ENCODE peak calls at places on chromosome X, in eight cellular contexts. One of them, this sample, is unnamed.
A peak's percentile ranks its signal among the peaks of the same experiment; 100 is the strongest.

GRCh38 chrX:13412208-13412600 is 92.4 kb upstream of the ATXN3L start:
- DNase-seq in right lobe of liver: no peak
- DNase-seq in breast epithelium: no peak
- DNase-seq in body of pancreas: no peak
- DNase-seq in uterus: no peak
- DNase-seq in tibial nerve: no peak
- DNase-seq in H1: no peak
- DNase-seq in spleen: no peak
- DNase-seq in this sample: no peak

GRCh38 chrX:107168712-107169111 is 37.5 kb downstream of the NUP62CL start:
- DNase-seq in right lobe of liver: no peak
- DNase-seq in breast epithelium: no peak
- DNase-seq in body of pancreas: no peak
- DNase-seq in uterus: no peak
- DNase-seq in tibial nerve: no peak
- DNase-seq in H1: no peak
- DNase-seq in spleen: no peak
- DNase-seq in this sample: no peak

GRCh38 chrX:6149231-6149870 is 79.3 kb downstream of the NLGN4X start:
- DNase-seq in right lobe of liver: no peak
- DNase-seq in breast epithelium: no peak
- DNase-seq in body of pancreas: no peak
- DNase-seq in uterus: no peak
- DNase-seq in tibial nerve: no peak
- DNase-seq in H1: no peak
- DNase-seq in spleen: no peak
- DNase-seq in this sample: no peak

GRCh38 chrX:48933757-48934156 is 14.9 kb upstream of the PIM2 start:
- DNase-seq in right lobe of liver: no peak
- DNase-seq in breast epithelium: no peak
- DNase-seq in body of pancreas: no peak
- DNase-seq in uterus: no peak
- DNase-seq in tibial nerve: no peak
- DNase-seq in H1: no peak
- DNase-seq in spleen: no peak
- DNase-seq in this sample: no peak

GRCh38 chrX:150955590-150955989 is 27.5 kb upstream of the HMGB3 start:
- DNase-seq in right lobe of liver: no peak
- DNase-seq in breast epithelium: no peak
- DNase-seq in body of pancreas: no peak
- DNase-seq in uterus: no peak
- DNase-seq in tibial nerve: no peak
- DNase-seq in H1: no peak
- DNase-seq in spleen: no peak
- DNase-seq in this sample: no peak

GRCh38 chrX:31036895-31037294 is 34.9 kb downstream of the FTHL17 start:
- DNase-seq in right lobe of liver: peak; percentile 43
- DNase-seq in breast epithelium: no peak
- DNase-seq in body of pancreas: peak; percentile 72
- DNase-seq in uterus: peak; percentile 18
- DNase-seq in tibial nerve: peak; percentile 11
- DNase-seq in H1: peak; percentile 45
- DNase-seq in spleen: no peak
- DNase-seq in this sample: peak; percentile 70

GRCh38 chrX:123917069-123917468 is 44.4 kb upstream of the STAG2 start:
- DNase-seq in right lobe of liver: no peak
- DNase-seq in breast epithelium: no peak
- DNase-seq in body of pancreas: no peak
- DNase-seq in uterus: no peak
- DNase-seq in tibial nerve: no peak
- DNase-seq in H1: no peak
- DNase-seq in spleen: no peak
- DNase-seq in this sample: no peak

GRCh38 chrX:39752820-39753219 is 344.9 kb downstream of the BCOR start:
- DNase-seq in right lobe of liver: peak; percentile 68
- DNase-seq in breast epithelium: no peak
- DNase-seq in body of pancreas: peak; percentile 59
- DNase-seq in uterus: no peak
- DNase-seq in tibial nerve: no peak
- DNase-seq in H1: no peak
- DNase-seq in spleen: no peak
- DNase-seq in this sample: no peak

GRCh38 chrX:52424658-52425057 is 55.8 kb downstream of the XAGE2 start:
- DNase-seq in right lobe of liver: no peak
- DNase-seq in breast epithelium: no peak
- DNase-seq in body of pancreas: no peak
- DNase-seq in uterus: no peak
- DNase-seq in tibial nerve: no peak
- DNase-seq in H1: no peak
- DNase-seq in spleen: no peak
- DNase-seq in this sample: no peak

GRCh38 chrX:13430136-13430827 is 110.4 kb upstream of the ATXN3L start:
- DNase-seq in right lobe of liver: no peak
- DNase-seq in breast epithelium: no peak
- DNase-seq in body of pancreas: no peak
- DNase-seq in uterus: no peak
- DNase-seq in tibial nerve: no peak
- DNase-seq in H1: no peak
- DNase-seq in spleen: no peak
- DNase-seq in this sample: no peak

GRCh38 chrX:78548012-78548411 is 111.1 kb downstream of the RTL3 start:
- DNase-seq in right lobe of liver: no peak
- DNase-seq in breast epithelium: no peak
- DNase-seq in body of pancreas: no peak
- DNase-seq in uterus: no peak
- DNase-seq in tibial nerve: no peak
- DNase-seq in H1: no peak
- DNase-seq in spleen: no peak
- DNase-seq in this sample: no peak

GRCh38 chrX:9614016-9614415 is 149.2 kb downstream of the TBL1X start:
- DNase-seq in right lobe of liver: no peak
- DNase-seq in breast epithelium: no peak
- DNase-seq in body of pancreas: no peak
- DNase-seq in uterus: no peak
- DNase-seq in tibial nerve: no peak
- DNase-seq in H1: no peak
- DNase-seq in spleen: no peak
- DNase-seq in this sample: no peak

GRCh38 chrX:120823554-120823953 is 52.1 kb downstream of the CT47B1 start:
- DNase-seq in right lobe of liver: no peak
- DNase-seq in breast epithelium: no peak
- DNase-seq in body of pancreas: no peak
- DNase-seq in uterus: no peak
- DNase-seq in tibial nerve: no peak
- DNase-seq in H1: no peak
- DNase-seq in spleen: no peak
- DNase-seq in this sample: no peak

GRCh38 chrX:130402211-130402684 is 461 bp downstream of the RBMX2 start:
- DNase-seq in right lobe of liver: no peak
- DNase-seq in breast epithelium: no peak
- DNase-seq in body of pancreas: no peak
- DNase-seq in uterus: no peak
- DNase-seq in tibial nerve: no peak
- DNase-seq in H1: no peak
- DNase-seq in spleen: no peak
- DNase-seq in this sample: no peak

DNA sequence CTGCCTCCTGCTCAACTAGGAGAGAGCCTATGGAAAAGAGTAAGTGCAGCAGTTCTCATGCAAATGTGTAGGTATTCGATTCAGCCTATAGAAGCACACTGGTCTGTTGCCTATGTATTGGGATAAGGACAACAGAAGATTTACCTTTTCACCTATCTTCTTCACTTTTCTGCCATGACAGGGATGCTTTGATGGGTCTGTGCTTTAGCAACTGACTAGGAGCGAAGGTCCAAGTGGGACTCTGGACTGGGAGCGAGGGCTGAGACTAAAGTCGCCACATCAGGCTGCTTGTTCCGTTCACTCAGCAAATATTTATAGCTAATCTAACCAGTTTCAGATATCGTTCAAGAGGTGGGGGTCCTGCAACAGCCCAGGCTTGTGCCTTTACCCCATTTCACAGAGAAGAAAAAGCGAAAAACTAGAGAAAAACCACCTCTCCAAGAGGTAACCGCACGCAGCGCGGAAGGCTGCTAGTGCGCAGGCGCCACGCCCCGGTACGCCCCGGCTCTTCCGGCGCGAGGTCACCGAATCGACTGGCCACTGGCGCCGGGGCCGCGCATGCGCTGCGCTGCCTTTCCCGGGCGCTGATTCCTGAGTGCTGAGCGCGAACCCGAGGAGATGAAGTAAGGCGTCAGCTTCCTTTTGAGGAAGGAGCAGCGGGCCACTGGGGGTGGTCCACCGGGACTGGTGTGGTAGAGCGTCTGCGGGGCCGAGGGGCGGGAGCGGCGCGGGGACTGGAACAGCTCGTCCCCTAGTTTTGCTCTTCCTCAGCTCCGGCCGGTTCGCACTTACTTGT is at the start of gene RBMX2:
- DNase-seq in right lobe of liver: peak; percentile 80
- DNase-seq in breast epithelium: peak; percentile 58
- DNase-seq in body of pancreas: peak; percentile 82
- DNase-seq in uterus: peak; percentile 74
- DNase-seq in tibial nerve: peak; percentile 39
- DNase-seq in H1: peak; percentile 67
- DNase-seq in spleen: peak; percentile 91
- DNase-seq in this sample: peak; percentile 62
- TF ChIP-seq POLR2A in right lobe of liver: peak; percentile 37
- TF ChIP-seq POLR2A in breast epithelium: no peak
- TF ChIP-seq POLR2A in body of pancreas: peak; percentile 71
- TF ChIP-seq POLR2A in uterus: peak; percentile 48
- TF ChIP-seq POLR2A in tibial nerve: peak; percentile 46
- TF ChIP-seq POLR2A in H1: peak; percentile 36
- TF ChIP-seq POLR2A in spleen: no peak
- TF ChIP-seq POLR2A in this sample: peak; percentile 59

GRCh38 chrX:109880629-109881028 is 122.3 kb upstream of the TMEM164 start:
- DNase-seq in right lobe of liver: no peak
- DNase-seq in breast epithelium: no peak
- DNase-seq in body of pancreas: no peak
- DNase-seq in uterus: no peak
- DNase-seq in tibial nerve: no peak
- DNase-seq in H1: no peak
- DNase-seq in spleen: no peak
- DNase-seq in this sample: no peak

GRCh38 chrX:109874548-109874947 is 128.4 kb upstream of the TMEM164 start:
- DNase-seq in right lobe of liver: no peak
- DNase-seq in breast epithelium: no peak
- DNase-seq in body of pancreas: no peak
- DNase-seq in uterus: no peak
- DNase-seq in tibial nerve: no peak
- DNase-seq in H1: no peak
- DNase-seq in spleen: no peak
- DNase-seq in this sample: no peak

GRCh38 chrX:109875831-109876230 is 127.1 kb upstream of the TMEM164 start:
- DNase-seq in right lobe of liver: no peak
- DNase-seq in breast epithelium: no peak
- DNase-seq in body of pancreas: no peak
- DNase-seq in uterus: no peak
- DNase-seq in tibial nerve: no peak
- DNase-seq in H1: no peak
- DNase-seq in spleen: no peak
- DNase-seq in this sample: no peak

GRCh38 chrX:109879991-109880390 is 122.9 kb upstream of the TMEM164 start:
- DNase-seq in right lobe of liver: no peak
- DNase-seq in breast epithelium: no peak
- DNase-seq in body of pancreas: no peak
- DNase-seq in uterus: no peak
- DNase-seq in tibial nerve: no peak
- DNase-seq in H1: no peak
- DNase-seq in spleen: no peak
- DNase-seq in this sample: no peak
- H3K4me3 ChIP-seq in right lobe of liver: no peak overlapping the region
- H3K4me3 ChIP-seq in breast epithelium: no peak overlapping the region
- H3K4me3 ChIP-seq in body of pancreas: no peak overlapping the region
- H3K4me3 ChIP-seq in uterus: no peak overlapping the region
- H3K4me3 ChIP-seq in tibial nerve: no peak overlapping the region
- H3K4me3 ChIP-seq in H1: no peak overlapping the region
- H3K4me3 ChIP-seq in spleen: no peak overlapping the region
- H3K4me3 ChIP-seq in this sample: no peak overlapping the region

GRCh38 chrX:154802838-154803410 is 2.4 kb downstream of the MPP1 start:
- DNase-seq in right lobe of liver: no peak
- DNase-seq in breast epithelium: no peak
- DNase-seq in body of pancreas: no peak
- DNase-seq in uterus: no peak
- DNase-seq in tibial nerve: no peak
- DNase-seq in H1: no peak
- DNase-seq in spleen: no peak
- DNase-seq in this sample: no peak

GRCh38 chrX:154806837-154807501 is 1.7 kb upstream of the MPP1 start:
- DNase-seq in right lobe of liver: no peak
- DNase-seq in breast epithelium: no peak
- DNase-seq in body of pancreas: no peak
- DNase-seq in uterus: no peak
- DNase-seq in tibial nerve: no peak
- DNase-seq in H1: no peak
- DNase-seq in spleen: no peak
- DNase-seq in this sample: no peak

GRCh38 chrX:154804564-154804956 is 725 bp downstream of the MPP1 start:
- DNase-seq in right lobe of liver: no peak
- DNase-seq in breast epithelium: no peak
- DNase-seq in body of pancreas: no peak
- DNase-seq in uterus: no peak
- DNase-seq in tibial nerve: no peak
- DNase-seq in H1: no peak
- DNase-seq in spleen: no peak
- DNase-seq in this sample: no peak

GRCh38 chrX:154804957-154805695 is at the start of gene MPP1:
- DNase-seq in right lobe of liver: peak; percentile 81
- DNase-seq in breast epithelium: peak; percentile 55
- DNase-seq in body of pancreas: peak; percentile 82
- DNase-seq in uterus: peak; percentile 77
- DNase-seq in tibial nerve: peak; percentile 43
- DNase-seq in H1: peak; percentile 76
- DNase-seq in spleen: peak; percentile 93
- DNase-seq in this sample: peak; percentile 89

DNA sequence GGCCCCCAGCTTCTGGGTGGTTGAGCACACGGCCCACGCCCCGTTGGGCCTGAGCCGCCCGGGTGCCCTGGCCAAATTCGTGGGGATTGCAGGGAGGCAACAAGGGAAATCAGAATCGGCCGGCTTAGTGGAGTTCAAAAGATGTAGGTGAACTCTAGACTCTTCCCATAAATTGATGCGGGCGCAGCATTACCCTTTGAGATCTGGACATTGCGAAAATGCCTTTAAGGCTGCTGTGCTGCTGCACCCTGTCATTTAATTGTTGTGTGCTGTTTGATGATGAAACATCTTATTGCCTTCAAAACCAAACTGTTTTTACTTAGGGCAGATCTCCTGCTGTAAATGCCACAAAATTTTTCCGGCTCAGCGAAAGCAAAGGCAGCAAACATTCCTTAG is 409 bp upstream of the MPP1 start:
- DNase-seq in right lobe of liver: no peak
- DNase-seq in breast epithelium: no peak
- DNase-seq in body of pancreas: no peak
- DNase-seq in uterus: no peak
- DNase-seq in tibial nerve: no peak
- DNase-seq in H1: no peak
- DNase-seq in spleen: no peak
- DNase-seq in this sample: no peak
- H3K27me3 ChIP-seq in right lobe of liver: no peaks in the 10 kb centered on the region
- H3K27me3 ChIP-seq in breast epithelium: no peaks in the 10 kb centered on the region
- H3K27me3 ChIP-seq in body of pancreas: no peaks in the 10 kb centered on the region
- H3K27me3 ChIP-seq in uterus: no peaks in the 10 kb centered on the region
- H3K27me3 ChIP-seq in tibial nerve: no peaks in the 10 kb centered on the region
- H3K27me3 ChIP-seq in H1: peaks cover 12% of the 10 kb centered on the region
- H3K27me3 ChIP-seq in spleen: no peaks in the 10 kb centered on the region
- H3K27me3 ChIP-seq in this sample: no peaks in the 10 kb centered on the region

GRCh38 chrX:103215037-103215767 is at the start of gene BEX4:
- DNase-seq in right lobe of liver: peak; percentile 60
- DNase-seq in breast epithelium: peak; percentile 85
- DNase-seq in body of pancreas: peak; percentile 86
- DNase-seq in uterus: peak; percentile 83
- DNase-seq in tibial nerve: peak; percentile 58
- DNase-seq in H1: peak; percentile 84
- DNase-seq in spleen: peak; percentile 94
- DNase-seq in this sample: peak; percentile 81
- TF ChIP-seq POLR2A in right lobe of liver: peak; percentile 44
- TF ChIP-seq POLR2A in breast epithelium: peak; percentile 78
- TF ChIP-seq POLR2A in body of pancreas: peak; percentile 87
- TF ChIP-seq POLR2A in uterus: peak; percentile 83
- TF ChIP-seq POLR2A in tibial nerve: peak; percentile 82
- TF ChIP-seq POLR2A in H1: peak; percentile 83
- TF ChIP-seq POLR2A in spleen: no peak
- TF ChIP-seq POLR2A in this sample: peak; percentile 71

This sample was measured in Peyer's patch.